ENCODE peak calls at places on chromosomes 3 and 15, in six cellular contexts. Z is tibial artery, W is WERI-Rb-1, Q is HepG2, T is testis, M is AG04449. O is an unnamed sample.

GRCh38 chr3:180855364-180855763 is 57.1 kb upstream of the FXR1 start:
- DNase-seq in Z (no peak), W (no peak), Q (peak), T (no peak), M (no peak), O (no peak)

GRCh38 chr3:189103208-189103607 is 68.6 kb upstream of the TPRG1 start:
- DNase-seq in Z (no peak), W (no peak), Q (no peak), T (no peak), M (no peak), O (no peak)

GRCh38 chr15:60975203-60975602 is 253.9 kb downstream of the RORA start:
- DNase-seq in Z (no peak), W (no peak), Q (no peak), T (no peak), M (no peak), O (no peak)

GRCh38 chr3:182244222-182244971 is 532.7 kb downstream of the SOX2 start:
- DNase-seq in Z (no peak), W (no peak), Q (peak), T (no peak), M (no peak), O (no peak)

GRCh38 chr3:151322549-151322948 is 5.9 kb upstream of the GPR87 start:
- DNase-seq in Z (no peak), W (no peak), Q (no peak), T (no peak), M (no peak), O (no peak)

GRCh38 chr3:94978076-94978475 is 915.2 kb downstream of the NSUN3 start:
- DNase-seq in Z (no peak), W (no peak), Q (no peak), T (no peak), M (no peak), O (no peak)

GRCh38 chr3:142993958-142994442 is 7.4 kb upstream of the U2SURP start:
- DNase-seq in Z (no peak), W (peak), Q (peak), T (peak), M (no peak), O (peak)

GRCh38 chr3:8307545-8308110 is 194.0 kb upstream of the LMCD1 start:
- DNase-seq in Z (no peak), W (no peak), Q (no peak), T (no peak), M (no peak), O (no peak)

GRCh38 chr3:9976736-9977709 is 9.6 kb downstream of the EMC3 start:
- DNase-seq in Z (peak), W (no peak), Q (peak), T (peak), M (peak), O (peak)

GRCh38 chr15:99110581-99111320 is 5.9 kb downstream of the SYNM start:
- DNase-seq in Z (peak), W (no peak), Q (no peak), T (no peak), M (no peak), O (no peak)

GRCh38 chr15:99431661-99432091 is 134.1 kb upstream of the MEF2A start:
- DNase-seq in Z (peak), W (no peak), Q (no peak), T (no peak), M (no peak), O (no peak)

GRCh38 chr3:114409291-114409690 is 115.5 kb downstream of the TIGIT start:
- DNase-seq in Z (no peak), W (no peak), Q (no peak), T (no peak), M (no peak), O (no peak)

GRCh38 chr3:186930143-186930638 is at the start of gene ST6GAL1:
- DNase-seq in Z (peak), W (peak), Q (peak), T (peak), M (no peak), O (peak)

GRCh38 chr3:101068876-101069606 is 75.8 kb upstream of the ABI3BP start:
- DNase-seq in Z (no peak), W (no peak), Q (no peak), T (no peak), M (no peak), O (no peak)

GRCh38 chr3:125383744-125384143 is 8.6 kb upstream of the ZNF148 start:
- DNase-seq in Z (no peak), W (no peak), Q (peak), T (no peak), M (no peak), O (no peak)

GRCh38 chr3:58564456-58565160 is 12.6 kb downstream of the FAM107A start:
- DNase-seq in Z (peak), W (no peak), Q (peak), T (no peak), M (peak), O (peak)

GRCh38 chr3:183291511-183292031 is 38.5 kb downstream of the B3GNT5 start:
- DNase-seq in Z (no peak), W (no peak), Q (peak), T (no peak), M (no peak), O (no peak)

GRCh38 chr15:97730315-97730714 is 230.2 kb upstream of the ARRDC4 start:
- DNase-seq in Z (no peak), W (no peak), Q (no peak), T (no peak), M (no peak), O (no peak)

GRCh38 chr3:12449889-12450682 is 34.2 kb upstream of the TSEN2 start:
- DNase-seq in Z (peak), W (no peak), Q (no peak), T (peak), M (no peak), O (no peak)

GRCh38 chr3:135927170-135927569 is 38.4 kb upstream of the PPP2R3A start:
- DNase-seq in Z (no peak), W (no peak), Q (no peak), T (no peak), M (peak), O (peak)

GRCh38 chr15:96619171-96619570 is 288.7 kb downstream of the NR2F2 start:
- DNase-seq in Z (no peak), W (no peak), Q (no peak), T (no peak), M (no peak), O (no peak)

GRCh38 chr3:169146112-169146665 is 517.3 kb downstream of the MECOM start:
- DNase-seq in Z (peak), W (peak), Q (no peak), T (peak), M (no peak), O (no peak)

GRCh38 chr3:111890051-111890580 is 31.1 kb downstream of the PHLDB2 start:
- DNase-seq in Z (no peak), W (no peak), Q (no peak), T (no peak), M (no peak), O (no peak)

GRCh38 chr3:155420869-155421486 is 127.5 kb upstream of the STRIT1 start:
- DNase-seq in Z (no peak), W (no peak), Q (peak), T (no peak), M (no peak), O (no peak)

GRCh38 chr15:67731112-67731761 is 94.1 kb upstream of the SKOR1 start:
- DNase-seq in Z (no peak), W (no peak), Q (no peak), T (no peak), M (no peak), O (no peak)

GRCh38 chr3:37301980-37302379 is 127.6 kb upstream of the LRRFIP2 start:
- DNase-seq in Z (no peak), W (no peak), Q (no peak), T (no peak), M (no peak), O (no peak)

GRCh38 chr15:37229855-37230254 is 129.5 kb upstream of the MEIS2 start:
- DNase-seq in Z (no peak), W (no peak), Q (no peak), T (no peak), M (no peak), O (no peak)

GRCh38 chr3:29557825-29558224 is 277.0 kb downstream of the RBMS3 start:
- DNase-seq in Z (no peak), W (no peak), Q (no peak), T (no peak), M (no peak), O (no peak)

GRCh38 chr15:84600331-84600686 is 500 bp upstream of the ZSCAN2 start:
- DNase-seq in Z (peak), W (peak), Q (peak), T (peak), M (no peak), O (peak)

GRCh38 chr3:32443471-32443870 is 51.8 kb downstream of the CMTM7 start:
- DNase-seq in Z (no peak), W (no peak), Q (no peak), T (no peak), M (peak), O (no peak)

GRCh38 chr15:66931768-66932633 is 133.4 kb upstream of the SMAD3 start:
- DNase-seq in Z (peak), W (no peak), Q (peak), T (no peak), M (no peak), O (peak)

GRCh38 chr3:41117398-41117870 is 81.9 kb upstream of the CTNNB1 start:
- DNase-seq in Z (peak), W (no peak), Q (peak), T (peak), M (peak), O (peak)

GRCh38 chr15:53588773-53589172 is 170.7 kb downstream of the WDR72 start:
- DNase-seq in Z (no peak), W (no peak), Q (no peak), T (no peak), M (peak), O (no peak)

GRCh38 chr3:125151916-125152315 is 60.6 kb downstream of the SLC12A8 start:
- DNase-seq in Z (no peak), W (no peak), Q (no peak), T (no peak), M (no peak), O (no peak)

GRCh38 chr15:20340931-20341661 is 200.5 kb downstream of the GOLGA6L6 start:
- DNase-seq in Z (peak), W (peak), Q (no peak), T (peak), M (no peak), O (no peak)

GRCh38 chr15:58247803-58248503 is 109.8 kb downstream of the AQP9 start:
- DNase-seq in Z (peak), W (no peak), Q (no peak), T (peak), M (no peak), O (no peak)

GRCh38 chr15:64809649-64810498 is 15.6 kb downstream of the PIF1 start:
- DNase-seq in Z (peak), W (peak), Q (peak), T (peak), M (no peak), O (no peak)
- H3K4me3 ChIP-seq in Z (no peak), W (no peak), Q (no peak), T (no peak), M (no peak), O (no peak)

DNA sequence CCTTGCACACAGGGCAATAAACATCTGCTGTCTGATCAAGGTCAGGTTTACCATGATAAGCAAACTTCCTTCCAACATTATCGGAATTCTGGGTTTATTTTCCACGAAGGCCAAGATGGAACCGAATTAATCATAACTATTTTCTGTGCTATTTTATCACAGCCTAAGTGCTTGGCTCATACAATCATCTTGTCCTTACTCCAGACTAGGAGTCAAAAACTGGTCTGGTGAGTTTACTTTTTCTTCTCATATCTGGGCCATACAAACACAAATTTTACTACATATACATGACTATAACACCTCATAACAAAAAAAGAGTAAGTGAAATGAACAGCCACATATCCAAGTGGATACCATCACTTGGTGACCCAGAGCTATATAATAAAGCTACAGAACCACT is 2.3 kb downstream of the FBN1 start:
- DNase-seq in Z (no peak), W (no peak), Q (no peak), T (no peak), M (no peak), O (no peak)
- H3K4me3 ChIP-seq in Z (peak), W (no peak), Q (no peak), T (peak), M (peak), O (peak)

GRCh38 chr3:43754316-43754715 is 63.6 kb downstream of the ABHD5 start:
- DNase-seq in Z (no peak), W (no peak), Q (no peak), T (no peak), M (no peak), O (no peak)
- H3K4me3 ChIP-seq in Z (no peak), W (no peak), Q (no peak), T (no peak), M (no peak), O (no peak)

DNA sequence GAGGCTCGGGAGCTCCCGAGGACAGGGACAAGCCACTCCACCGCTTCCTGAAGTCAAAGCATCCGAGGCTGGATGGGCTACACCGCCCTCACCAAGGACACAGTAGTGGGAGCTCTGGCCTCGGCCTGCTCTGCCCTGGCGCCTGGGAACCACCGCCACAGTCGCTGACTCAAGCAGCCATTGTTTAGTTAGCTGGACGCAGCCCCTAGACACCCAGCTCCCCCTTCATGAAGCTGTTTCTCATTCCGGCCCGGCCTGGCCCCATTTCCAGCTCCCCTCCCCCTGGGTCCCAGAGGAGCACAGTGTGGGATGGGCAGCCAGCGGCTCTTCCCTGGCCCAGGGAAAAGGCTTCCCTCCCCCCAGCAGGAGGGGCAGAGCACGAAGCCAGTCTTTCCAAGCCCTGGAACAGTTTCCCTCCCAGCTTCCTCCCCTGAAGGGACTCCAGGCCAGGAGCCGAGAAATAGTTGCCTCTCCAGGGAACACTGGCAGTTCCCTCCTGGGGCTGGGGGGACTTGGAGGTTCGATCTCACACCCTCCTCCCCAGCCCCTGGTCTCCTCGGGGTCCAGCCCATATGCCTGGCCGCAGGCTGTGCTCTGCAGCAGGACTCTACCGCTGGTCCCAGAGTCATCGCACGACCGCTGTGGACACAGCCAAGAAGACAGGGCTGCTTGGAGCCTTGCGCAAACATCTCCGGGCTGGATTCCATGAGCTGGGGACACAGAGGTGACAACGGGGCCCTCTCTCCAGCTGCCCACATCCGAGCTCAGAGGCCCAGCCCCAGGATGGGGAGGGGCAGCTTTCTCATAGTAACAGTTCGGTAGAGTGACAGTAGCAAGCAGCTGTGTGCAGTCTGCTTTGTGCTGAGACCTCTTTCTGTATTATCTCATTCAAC is 10.0 kb downstream of the PLXND1 start:
- DNase-seq in Z (peak), W (no peak), Q (peak), T (peak), M (peak), O (no peak)
- H3K4me3 ChIP-seq in Z (peak), W (no peak), Q (peak), T (no peak), M (peak), O (peak)

DNA sequence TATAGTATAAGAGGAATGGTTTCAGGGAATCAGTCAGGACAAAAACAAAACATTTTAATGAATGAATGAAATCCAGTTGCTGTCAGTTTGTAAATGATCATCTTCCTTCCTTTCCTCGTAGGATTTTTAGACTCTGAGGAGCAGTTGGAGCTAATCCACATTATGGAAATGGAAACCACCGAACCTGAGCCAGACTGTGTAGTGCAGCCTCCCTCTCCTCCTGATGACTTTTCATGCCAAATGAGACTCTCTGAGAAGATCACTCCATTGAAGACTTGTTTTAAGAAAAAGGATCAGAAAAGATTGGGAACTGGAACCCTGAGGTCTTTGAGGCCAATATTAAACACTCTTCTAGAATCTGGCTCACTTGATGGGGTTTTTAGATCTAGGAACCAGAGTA is 3.1 kb downstream of the TIPARP start:
- DNase-seq in Z (no peak), W (no peak), Q (no peak), T (no peak), M (no peak), O (no peak)
- H3K4me3 ChIP-seq in Z (peak), W (peak), Q (no peak), T (peak), M (peak), O (peak)

GRCh38 chr15:82830427-82831173 is 21.2 kb downstream of the WHAMM start:
- DNase-seq in Z (no peak), W (no peak), Q (no peak), T (no peak), M (no peak), O (no peak)
- H3K4me3 ChIP-seq in Z (no peak), W (no peak), Q (no peak), T (no peak), M (no peak), O (no peak)

DNA sequence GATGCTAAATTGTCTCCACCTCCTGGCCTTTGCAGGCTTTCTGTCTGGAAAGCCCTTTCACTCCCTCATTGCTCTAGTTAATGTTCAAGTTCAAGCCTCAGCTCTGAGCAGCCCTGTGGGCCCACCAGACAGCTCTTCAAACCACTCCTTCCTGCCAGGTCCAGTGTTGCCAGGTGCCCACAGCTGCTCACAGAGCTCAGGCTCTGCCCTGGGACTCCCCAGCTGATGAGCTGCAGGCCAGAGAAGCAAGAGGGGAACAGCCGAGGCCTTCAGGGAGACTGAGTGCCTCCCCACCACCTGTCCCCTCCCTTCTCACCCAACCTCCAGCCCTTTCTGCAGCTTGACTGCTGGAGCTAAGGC is 1.3 kb upstream of the ZBTB47 start:
- DNase-seq in Z (no peak), W (no peak), Q (no peak), T (no peak), M (no peak), O (no peak)
- H3K4me3 ChIP-seq in Z (peak), W (no peak), Q (no peak), T (no peak), M (peak), O (peak)